ENCODE peak calls at places on chromosomes 13 and 19, in four cellular contexts. Y is lower lobe of right lung, F is anterior cingulate cortex, N is ovary. R is an unnamed sample.

GRCh38 chr13:81987677-81988357 is 1646.9 kb upstream of the SPRY2 start:
- DNase-seq in Y (no peak), F (no peak), N (no peak), R (no peak)

GRCh38 chr13:102405499-102406079 is 3.7 kb upstream of the FGF14 start:
- DNase-seq in Y (no peak), F (no peak), N (no peak), R (no peak)

GRCh38 chr19:16419671-16420394 is 51.9 kb downstream of the EPS15L1 start:
- DNase-seq in Y (no peak), F (no peak), N (no peak), R (no peak)

GRCh38 chr13:59166174-59166573 is 997.6 kb downstream of the DIAPH3 start:
- DNase-seq in Y (no peak), F (no peak), N (no peak), R (no peak)

GRCh38 chr19:55173186-55173716 is 6.8 kb upstream of the DNAAF3 start:
- DNase-seq in Y (no peak), F (no peak), N (no peak), R (no peak)

GRCh38 chr19:13840751-13841338 is 36.1 kb upstream of the NANOS3 start:
- DNase-seq in Y (no peak), F (no peak), N (no peak), R (no peak)

GRCh38 chr13:33070713-33071112 is 54.5 kb downstream of the KL start:
- DNase-seq in Y (no peak), F (no peak), N (no peak), R (no peak)

GRCh38 chr13:74201530-74201929 is 67.3 kb upstream of the KLF12 start:
- DNase-seq in Y (no peak), F (no peak), N (no peak), R (no peak)

GRCh38 chr19:47228937-47229673 is 1.9 kb downstream of the BBC3 start:
- DNase-seq in Y (no peak), F (peak), N (no peak), R (peak)

GRCh38 chr19:55319786-55320185 is 5.4 kb downstream of the TMEM150B start:
- DNase-seq in Y (no peak), F (no peak), N (peak), R (peak)

GRCh38 chr13:60265566-60265965 is 101.8 kb upstream of the DIAPH3 start:
- DNase-seq in Y (no peak), F (no peak), N (no peak), R (no peak)

GRCh38 chr13:50685491-50685890 is 158.0 kb downstream of the DLEU7 start:
- DNase-seq in Y (peak), F (no peak), N (no peak), R (peak)

GRCh38 chr19:2494447-2495129 is 18.7 kb downstream of the GADD45B start:
- DNase-seq in Y (peak), F (no peak), N (peak), R (peak)

GRCh38 chr13:106619688-106620555 is 52.0 kb upstream of the ARGLU1 start:
- DNase-seq in Y (no peak), F (no peak), N (peak), R (peak)

GRCh38 chr13:111506131-111506530 is 185.7 kb downstream of the TEX29 start:
- DNase-seq in Y (no peak), F (no peak), N (no peak), R (no peak)

GRCh38 chr13:48214519-48215121 is 18.4 kb upstream of the ITM2B start:
- DNase-seq in Y (no peak), F (no peak), N (no peak), R (no peak)

GRCh38 chr13:50891206-50891605 is 18.4 kb upstream of the RNASEH2B start:
- DNase-seq in Y (no peak), F (no peak), N (no peak), R (no peak)

GRCh38 chr13:95246292-95247082 is 54.8 kb downstream of the ABCC4 start:
- DNase-seq in Y (no peak), F (no peak), N (no peak), R (no peak)

GRCh38 chr13:48400820-48401219 is 12.1 kb downstream of the LPAR6 start:
- DNase-seq in Y (no peak), F (no peak), N (no peak), R (no peak)

GRCh38 chr19:3593156-3593555 is 7.9 kb downstream of the GIPC3 start:
- DNase-seq in Y (no peak), F (no peak), N (no peak), R (no peak)

GRCh38 chr13:109768616-109769015 is 17.8 kb downstream of the IRS2 start:
- DNase-seq in Y (no peak), F (no peak), N (no peak), R (no peak)

GRCh38 chr19:14028901-14029300 is 953 bp downstream of the RLN3 start:
- DNase-seq in Y (no peak), F (no peak), N (no peak), R (no peak)

GRCh38 chr13:84263354-84264069 is 381.2 kb upstream of the SLITRK1 start:
- DNase-seq in Y (no peak), F (no peak), N (no peak), R (no peak)

GRCh38 chr19:11611730-11612129 is 14.4 kb downstream of the ZNF627 start:
- DNase-seq in Y (no peak), F (no peak), N (no peak), R (no peak)

GRCh38 chr13:28129911-28130693 is 8.2 kb upstream of the PAN3 start:
- DNase-seq in Y (no peak), F (no peak), N (no peak), R (no peak)

GRCh38 chr19:38993271-38993670 is 17.7 kb upstream of the FBXO17 start:
- DNase-seq in Y (no peak), F (no peak), N (no peak), R (no peak)

GRCh38 chr19:492091-492531 is 4.2 kb upstream of the MADCAM1 start:
- DNase-seq in Y (no peak), F (no peak), N (no peak), R (no peak)

GRCh38 chr19:30046522-30046921 is 104.5 kb downstream of the URI1 start:
- DNase-seq in Y (no peak), F (no peak), N (no peak), R (peak)

GRCh38 chr13:73870970-73871935 is 263.0 kb downstream of the KLF12 start:
- DNase-seq in Y (no peak), F (no peak), N (peak), R (no peak)

GRCh38 chr19:47123406-47123805 is 7.2 kb upstream of the SAE1 start:
- DNase-seq in Y (no peak), F (no peak), N (no peak), R (no peak)

GRCh38 chr19:35712910-35713845 is 4.6 kb upstream of the KMT2B start:
- DNase-seq in Y (no peak), F (no peak), N (no peak), R (no peak)

GRCh38 chr13:111115051-111115840 is at the start of gene ARHGEF7:
- DNase-seq in Y (no peak), F (no peak), N (peak), R (peak)

GRCh38 chr19:4814625-4815425 is 16.7 kb downstream of the TICAM1 start:
- DNase-seq in Y (no peak), F (no peak), N (no peak), R (no peak)

GRCh38 chr13:44507639-44508038 is 68.5 kb downstream of the TSC22D1 start:
- DNase-seq in Y (no peak), F (no peak), N (no peak), R (no peak)

GRCh38 chr13:58455094-58455493 is 823.5 kb downstream of the PCDH17 start:
- DNase-seq in Y (no peak), F (no peak), N (no peak), R (no peak)

GRCh38 chr19:1847348-1847683 is 967 bp downstream of the REXO1 start:
- DNase-seq in Y (no peak), F (no peak), N (no peak), R (no peak)

GRCh38 chr19:3604987-3605343 is 1.7 kb downstream of the TBXA2R start:
- DNase-seq in Y (no peak), F (no peak), N (no peak), R (no peak)

GRCh38 chr13:52155177-52155576 is 4.2 kb downstream of the NEK3 start:
- DNase-seq in Y (no peak), F (no peak), N (no peak), R (no peak)

GRCh38 chr13:40155176-40155575 is 499.7 kb downstream of the COG6 start:
- DNase-seq in Y (no peak), F (no peak), N (no peak), R (no peak)

R was measured in cerebellar cortex.